ENCODE peak calls at places on chromosomes 7 and 10, in five cellular contexts. Y, F, Z, P and O are unnamed samples.

GRCh38 chr10:17075510-17075909 is 54.1 kb downstream of the CUBN start:
- DNase-seq in Y (no peak), Z (no peak), P (peak; percentile 77), F (no peak), O (no peak)

GRCh38 chr7:75639071-75639892 is 99.5 kb downstream of the HIP1 start:
- DNase-seq in Y (peak; percentile 23), P (peak; percentile 54), Z (peak; percentile 77), F (peak; percentile 10), O (peak; percentile 57)

GRCh38 chr7:7054252-7054830 is 128.0 kb upstream of the C1GALT1 start:
- DNase-seq in Z (no peak), F (no peak), Y (no peak), P (peak; percentile 13), O (no peak)

GRCh38 chr7:122298618-122299017 is 5.9 kb downstream of the FEZF1 start:
- DNase-seq in P (no peak), Z (no peak), Y (no peak), F (no peak), O (no peak)

GRCh38 chr10:124615259-124615658 is 128.9 kb downstream of the FAM53B start:
- DNase-seq in F (no peak), Z (no peak), P (no peak), Y (no peak), O (no peak)

GRCh38 chr10:11180228-11180627 is 162.6 kb downstream of the CELF2 start:
- DNase-seq in Y (no peak), P (no peak), F (peak; percentile 71), Z (peak; percentile 86), O (no peak)

GRCh38 chr7:75878769-75879596 is at the start of gene RHBDD2:
- DNase-seq in Z (peak; percentile 99), P (peak; percentile 93), F (peak; percentile 90), Y (peak; percentile 95), O (peak; percentile 83)

GRCh38 chr10:26520575-26520974 is 82.4 kb downstream of the APBB1IP start:
- DNase-seq in Y (no peak), Z (no peak), P (no peak), F (no peak), O (no peak)

GRCh38 chr7:30751696-30752273 is at the start of gene INMT:
- DNase-seq in Z (no peak), P (no peak), F (no peak), Y (no peak), O (no peak)